ENCODE peak calls at places on chromosome 7, in seven cellular contexts. One of them, this sample, is unnamed.

GRCh38 chr7:83751217-83751616 is 102.3 kb upstream of the SEMA3E start:
- DNase-seq in NCI-H1105: no peak
- DNase-seq in astrocyte of the spinal cord: peak
- DNase-seq in gastrocnemius medialis: no peak
- DNase-seq in transverse colon: no peak
- DNase-seq in ACHN: no peak
- DNase-seq in LHCN-M2: peak
- DNase-seq in this sample: no peak

GRCh38 chr7:28038175-28038855 is 142.3 kb downstream of the JAZF1 start:
- DNase-seq in NCI-H1105: no peak
- DNase-seq in gastrocnemius medialis: no peak
- DNase-seq in LHCN-M2: peak
- DNase-seq in transverse colon: no peak
- DNase-seq in ACHN: no peak
- DNase-seq in astrocyte of the spinal cord: no peak
- DNase-seq in this sample: no peak

GRCh38 chr7:131745645-131746248 is 189.3 kb upstream of the PODXL start:
- DNase-seq in transverse colon: no peak
- DNase-seq in NCI-H1105: no peak
- DNase-seq in astrocyte of the spinal cord: peak
- DNase-seq in gastrocnemius medialis: no peak
- DNase-seq in LHCN-M2: peak
- DNase-seq in ACHN: peak
- DNase-seq in this sample: no peak

GRCh38 chr7:1749864-1750466 is 79.9 kb downstream of the ELFN1 start:
- DNase-seq in LHCN-M2: no peak
- DNase-seq in NCI-H1105: no peak
- DNase-seq in ACHN: no peak
- DNase-seq in astrocyte of the spinal cord: no peak
- DNase-seq in transverse colon: no peak
- DNase-seq in gastrocnemius medialis: no peak
- DNase-seq in this sample: no peak

GRCh38 chr7:57789130-57789529 is 339.2 kb downstream of the ZNF716 start:
- DNase-seq in ACHN: no peak
- DNase-seq in gastrocnemius medialis: no peak
- DNase-seq in LHCN-M2: no peak
- DNase-seq in astrocyte of the spinal cord: no peak
- DNase-seq in transverse colon: no peak
- DNase-seq in NCI-H1105: no peak
- DNase-seq in this sample: no peak

GRCh38 chr7:24905996-24906770 is 73.8 kb downstream of the OSBPL3 start:
- DNase-seq in transverse colon: no peak
- DNase-seq in gastrocnemius medialis: no peak
- DNase-seq in LHCN-M2: no peak
- DNase-seq in astrocyte of the spinal cord: no peak
- DNase-seq in ACHN: no peak
- DNase-seq in NCI-H1105: no peak
- DNase-seq in this sample: no peak

GRCh38 chr7:46173526-46174191 is 252.6 kb upstream of the IGFBP3 start:
- DNase-seq in LHCN-M2: no peak
- DNase-seq in transverse colon: no peak
- DNase-seq in ACHN: no peak
- DNase-seq in astrocyte of the spinal cord: no peak
- DNase-seq in NCI-H1105: no peak
- DNase-seq in gastrocnemius medialis: no peak
- DNase-seq in this sample: no peak

GRCh38 chr7:29976673-29977072 is 12.9 kb downstream of the SCRN1 start:
- DNase-seq in LHCN-M2: no peak
- DNase-seq in ACHN: no peak
- DNase-seq in transverse colon: no peak
- DNase-seq in astrocyte of the spinal cord: peak
- DNase-seq in NCI-H1105: no peak
- DNase-seq in gastrocnemius medialis: no peak
- DNase-seq in this sample: no peak

GRCh38 chr7:39566056-39566921 is at the start of gene YAE1:
- DNase-seq in gastrocnemius medialis: peak
- DNase-seq in astrocyte of the spinal cord: peak
- DNase-seq in NCI-H1105: peak
- DNase-seq in LHCN-M2: peak
- DNase-seq in ACHN: peak
- DNase-seq in transverse colon: peak
- DNase-seq in this sample: peak

GRCh38 chr7:41052736-41053135 is 650.2 kb downstream of the INHBA start:
- DNase-seq in LHCN-M2: no peak
- DNase-seq in gastrocnemius medialis: no peak
- DNase-seq in transverse colon: no peak
- DNase-seq in NCI-H1105: no peak
- DNase-seq in astrocyte of the spinal cord: no peak
- DNase-seq in ACHN: no peak
- DNase-seq in this sample: no peak

GRCh38 chr7:128309921-128310320 is 33.8 kb downstream of the RBM28 start:
- DNase-seq in astrocyte of the spinal cord: no peak
- DNase-seq in gastrocnemius medialis: no peak
- DNase-seq in NCI-H1105: no peak
- DNase-seq in ACHN: no peak
- DNase-seq in LHCN-M2: no peak
- DNase-seq in transverse colon: no peak
- DNase-seq in this sample: no peak

GRCh38 chr7:145729701-145730100 is 386.9 kb upstream of the CNTNAP2 start:
- DNase-seq in gastrocnemius medialis: no peak
- DNase-seq in transverse colon: no peak
- DNase-seq in ACHN: no peak
- DNase-seq in LHCN-M2: no peak
- DNase-seq in NCI-H1105: no peak
- DNase-seq in astrocyte of the spinal cord: no peak
- DNase-seq in this sample: no peak

GRCh38 chr7:16915405-16915804 is 33.6 kb upstream of the AGR3 start:
- DNase-seq in astrocyte of the spinal cord: peak
- DNase-seq in ACHN: peak
- DNase-seq in transverse colon: no peak
- DNase-seq in NCI-H1105: no peak
- DNase-seq in gastrocnemius medialis: no peak
- DNase-seq in LHCN-M2: peak
- DNase-seq in this sample: no peak

GRCh38 chr7:102874966-102875365 is 37.8 kb upstream of the LRRC17 start:
- DNase-seq in astrocyte of the spinal cord: no peak
- DNase-seq in NCI-H1105: no peak
- DNase-seq in transverse colon: no peak
- DNase-seq in ACHN: peak
- DNase-seq in LHCN-M2: peak
- DNase-seq in gastrocnemius medialis: no peak
- DNase-seq in this sample: no peak

GRCh38 chr7:112938895-112939588 is 147.6 kb downstream of the GPR85 start:
- DNase-seq in astrocyte of the spinal cord: peak
- DNase-seq in ACHN: peak
- DNase-seq in NCI-H1105: peak
- DNase-seq in gastrocnemius medialis: no peak
- DNase-seq in transverse colon: peak
- DNase-seq in LHCN-M2: peak
- DNase-seq in this sample: no peak

GRCh38 chr7:128737867-128738390 is 1.2 kb upstream of the CALU start:
- DNase-seq in NCI-H1105: no peak
- DNase-seq in transverse colon: no peak
- DNase-seq in ACHN: peak
- DNase-seq in LHCN-M2: peak
- DNase-seq in gastrocnemius medialis: no peak
- DNase-seq in astrocyte of the spinal cord: peak
- DNase-seq in this sample: no peak

GRCh38 chr7:129559564-129559963 is 52.0 kb upstream of the NRF1 start:
- DNase-seq in astrocyte of the spinal cord: no peak
- DNase-seq in transverse colon: no peak
- DNase-seq in gastrocnemius medialis: no peak
- DNase-seq in NCI-H1105: no peak
- DNase-seq in ACHN: no peak
- DNase-seq in LHCN-M2: no peak
- DNase-seq in this sample: no peak

GRCh38 chr7:11127112-11127785 is 153.6 kb downstream of the PHF14 start:
- DNase-seq in transverse colon: no peak
- DNase-seq in astrocyte of the spinal cord: no peak
- DNase-seq in NCI-H1105: no peak
- DNase-seq in LHCN-M2: peak
- DNase-seq in ACHN: no peak
- DNase-seq in gastrocnemius medialis: no peak
- DNase-seq in this sample: no peak

GRCh38 chr7:81887098-81887497 is 117.3 kb upstream of the HGF start:
- DNase-seq in NCI-H1105: peak
- DNase-seq in LHCN-M2: peak
- DNase-seq in gastrocnemius medialis: no peak
- DNase-seq in ACHN: no peak
- DNase-seq in transverse colon: no peak
- DNase-seq in astrocyte of the spinal cord: no peak
- DNase-seq in this sample: peak

GRCh38 chr7:41274179-41274578 is 428.7 kb downstream of the INHBA start:
- DNase-seq in ACHN: no peak
- DNase-seq in LHCN-M2: no peak
- DNase-seq in astrocyte of the spinal cord: no peak
- DNase-seq in transverse colon: no peak
- DNase-seq in NCI-H1105: no peak
- DNase-seq in gastrocnemius medialis: no peak
- DNase-seq in this sample: no peak

GRCh38 chr7:132709971-132710567 is 133.8 kb upstream of the PLXNA4 start:
- DNase-seq in gastrocnemius medialis: no peak
- DNase-seq in transverse colon: no peak
- DNase-seq in NCI-H1105: no peak
- DNase-seq in astrocyte of the spinal cord: peak
- DNase-seq in ACHN: peak
- DNase-seq in LHCN-M2: peak
- DNase-seq in this sample: no peak

GRCh38 chr7:76326646-76327233 is 24.3 kb downstream of the HSPB1 start:
- DNase-seq in LHCN-M2: peak
- DNase-seq in gastrocnemius medialis: no peak
- DNase-seq in ACHN: no peak
- DNase-seq in transverse colon: no peak
- DNase-seq in NCI-H1105: no peak
- DNase-seq in astrocyte of the spinal cord: peak
- DNase-seq in this sample: no peak

GRCh38 chr7:5195157-5195556 is 5.1 kb downstream of the WIPI2 start:
- DNase-seq in transverse colon: no peak
- DNase-seq in astrocyte of the spinal cord: no peak
- DNase-seq in LHCN-M2: no peak
- DNase-seq in NCI-H1105: no peak
- DNase-seq in ACHN: no peak
- DNase-seq in gastrocnemius medialis: no peak
- DNase-seq in this sample: no peak

GRCh38 chr7:50696810-50697582 is 85.7 kb downstream of the GRB10 start:
- DNase-seq in transverse colon: no peak
- DNase-seq in NCI-H1105: no peak
- DNase-seq in ACHN: peak
- DNase-seq in astrocyte of the spinal cord: no peak
- DNase-seq in LHCN-M2: no peak
- DNase-seq in gastrocnemius medialis: no peak
- DNase-seq in this sample: no peak

GRCh38 chr7:142298631-142299030 is 40.8 kb upstream of the PRSS58 start:
- DNase-seq in gastrocnemius medialis: no peak
- DNase-seq in LHCN-M2: no peak
- DNase-seq in NCI-H1105: no peak
- DNase-seq in astrocyte of the spinal cord: no peak
- DNase-seq in ACHN: no peak
- DNase-seq in transverse colon: no peak
- DNase-seq in this sample: no peak

GRCh38 chr7:106062521-106062931 is 49.6 kb downstream of the SYPL1 start:
- DNase-seq in NCI-H1105: no peak
- DNase-seq in ACHN: no peak
- DNase-seq in astrocyte of the spinal cord: no peak
- DNase-seq in transverse colon: no peak
- DNase-seq in LHCN-M2: no peak
- DNase-seq in gastrocnemius medialis: no peak
- DNase-seq in this sample: no peak

GRCh38 chr7:26011039-26011696 is 140.8 kb upstream of the NFE2L3 start:
- DNase-seq in LHCN-M2: no peak
- DNase-seq in astrocyte of the spinal cord: no peak
- DNase-seq in gastrocnemius medialis: no peak
- DNase-seq in transverse colon: peak
- DNase-seq in ACHN: no peak
- DNase-seq in NCI-H1105: no peak
- DNase-seq in this sample: no peak

GRCh38 chr7:126689037-126689436 is 563.7 kb downstream of the GRM8 start:
- DNase-seq in NCI-H1105: no peak
- DNase-seq in astrocyte of the spinal cord: peak
- DNase-seq in transverse colon: no peak
- DNase-seq in ACHN: no peak
- DNase-seq in gastrocnemius medialis: no peak
- DNase-seq in LHCN-M2: peak
- DNase-seq in this sample: no peak

GRCh38 chr7:105097619-105098018 is 83.6 kb downstream of the KMT2E start:
- DNase-seq in ACHN: no peak
- DNase-seq in LHCN-M2: peak
- DNase-seq in transverse colon: no peak
- DNase-seq in astrocyte of the spinal cord: peak
- DNase-seq in gastrocnemius medialis: no peak
- DNase-seq in NCI-H1105: no peak
- DNase-seq in this sample: no peak

GRCh38 chr7:69812756-69813155 is 214.5 kb downstream of the AUTS2 start:
- DNase-seq in astrocyte of the spinal cord: no peak
- DNase-seq in LHCN-M2: no peak
- DNase-seq in ACHN: no peak
- DNase-seq in transverse colon: no peak
- DNase-seq in NCI-H1105: no peak
- DNase-seq in gastrocnemius medialis: no peak
- DNase-seq in this sample: no peak

GRCh38 chr7:106563466-106564150 is 97.3 kb downstream of the CCDC71L start:
- DNase-seq in gastrocnemius medialis: no peak
- DNase-seq in ACHN: no peak
- DNase-seq in LHCN-M2: no peak
- DNase-seq in astrocyte of the spinal cord: peak
- DNase-seq in transverse colon: no peak
- DNase-seq in NCI-H1105: no peak
- DNase-seq in this sample: peak

GRCh38 chr7:151704969-151705743 is 171.8 kb downstream of the PRKAG2 start:
- DNase-seq in ACHN: no peak
- DNase-seq in astrocyte of the spinal cord: no peak
- DNase-seq in gastrocnemius medialis: no peak
- DNase-seq in NCI-H1105: no peak
- DNase-seq in LHCN-M2: no peak
- DNase-seq in transverse colon: no peak
- DNase-seq in this sample: no peak

GRCh38 chr7:102093599-102094001 is 193.1 kb upstream of the SH2B2 start:
- DNase-seq in ACHN: no peak
- DNase-seq in LHCN-M2: no peak
- DNase-seq in gastrocnemius medialis: no peak
- DNase-seq in NCI-H1105: no peak
- DNase-seq in astrocyte of the spinal cord: no peak
- DNase-seq in transverse colon: peak
- DNase-seq in this sample: no peak

This sample was measured in NCI-H2081.